ENCODE peak calls at places on chromosomes 3 and 15, in eight cellular contexts. One of them, this sample, is unnamed.
A peak's percentile ranks its signal among the peaks of the same experiment; 100 is the strongest.

GRCh38 chr15:68552773-68553172 is 26.0 kb upstream of the CORO2B start:
- DNase-seq in WTC11: no peak
- DNase-seq in nephron progenitor cell: no peak
- DNase-seq in B cell: no peak
- DNase-seq in chondrocyte: peak; percentile 75
- DNase-seq in ovary: no peak
- DNase-seq in transverse colon: no peak
- DNase-seq in uterus: peak; percentile 17
- DNase-seq in this sample: no peak

GRCh38 chr3:76438971-76439370 is 600.9 kb upstream of the ROBO2 start:
- DNase-seq in WTC11: no peak
- DNase-seq in nephron progenitor cell: no peak
- DNase-seq in B cell: no peak
- DNase-seq in chondrocyte: no peak
- DNase-seq in ovary: no peak
- DNase-seq in transverse colon: no peak
- DNase-seq in uterus: no peak
- DNase-seq in this sample: no peak

GRCh38 chr3:15279671-15280402 is 52.5 kb downstream of the SH3BP5 start:
- DNase-seq in WTC11: no peak
- DNase-seq in nephron progenitor cell: no peak
- DNase-seq in B cell: no peak
- DNase-seq in chondrocyte: no peak
- DNase-seq in ovary: no peak
- DNase-seq in transverse colon: no peak
- DNase-seq in uterus: no peak
- DNase-seq in this sample: no peak

GRCh38 chr3:11592460-11593298 is 51.0 kb downstream of the VGLL4 start:
- DNase-seq in WTC11: no peak
- DNase-seq in nephron progenitor cell: no peak
- DNase-seq in B cell: no peak
- DNase-seq in chondrocyte: no peak
- DNase-seq in ovary: no peak
- DNase-seq in transverse colon: no peak
- DNase-seq in uterus: peak; percentile 41
- DNase-seq in this sample: no peak

GRCh38 chr3:57948782-57949242 is 59.4 kb upstream of the FLNB start:
- DNase-seq in WTC11: no peak
- DNase-seq in nephron progenitor cell: no peak
- DNase-seq in B cell: no peak
- DNase-seq in chondrocyte: no peak
- DNase-seq in ovary: peak; percentile 10
- DNase-seq in transverse colon: no peak
- DNase-seq in uterus: no peak
- DNase-seq in this sample: peak; percentile 64

GRCh38 chr3:149010504-149010951 is 19.2 kb downstream of the GYG1 start:
- DNase-seq in WTC11: no peak
- DNase-seq in nephron progenitor cell: no peak
- DNase-seq in B cell: no peak
- DNase-seq in chondrocyte: no peak
- DNase-seq in ovary: no peak
- DNase-seq in transverse colon: no peak
- DNase-seq in uterus: no peak
- DNase-seq in this sample: no peak

GRCh38 chr3:105526349-105527111 is 159.8 kb downstream of the ALCAM start:
- DNase-seq in WTC11: no peak
- DNase-seq in nephron progenitor cell: no peak
- DNase-seq in B cell: no peak
- DNase-seq in chondrocyte: no peak
- DNase-seq in ovary: no peak
- DNase-seq in transverse colon: no peak
- DNase-seq in uterus: no peak
- DNase-seq in this sample: no peak

GRCh38 chr3:37935290-37935668 is 55.3 kb upstream of the VILL start:
- DNase-seq in WTC11: no peak
- DNase-seq in nephron progenitor cell: no peak
- DNase-seq in B cell: no peak
- DNase-seq in chondrocyte: no peak
- DNase-seq in ovary: no peak
- DNase-seq in transverse colon: no peak
- DNase-seq in uterus: no peak
- DNase-seq in this sample: no peak

GRCh38 chr3:4809970-4810369 is 169.3 kb upstream of the BHLHE40 start:
- DNase-seq in WTC11: no peak
- DNase-seq in nephron progenitor cell: no peak
- DNase-seq in B cell: no peak
- DNase-seq in chondrocyte: no peak
- DNase-seq in ovary: no peak
- DNase-seq in transverse colon: no peak
- DNase-seq in uterus: no peak
- DNase-seq in this sample: no peak

GRCh38 chr3:156535162-156535627 is 19.7 kb downstream of the SSR3 start:
- DNase-seq in WTC11: no peak
- DNase-seq in nephron progenitor cell: no peak
- DNase-seq in B cell: no peak
- DNase-seq in chondrocyte: no peak
- DNase-seq in ovary: peak; percentile 51
- DNase-seq in transverse colon: peak; percentile 51
- DNase-seq in uterus: peak; percentile 68
- DNase-seq in this sample: peak; percentile 94

GRCh38 chr3:187130346-187131066 is 8.8 kb downstream of the RPL39L start:
- DNase-seq in WTC11: no peak
- DNase-seq in nephron progenitor cell: no peak
- DNase-seq in B cell: peak; percentile 46
- DNase-seq in chondrocyte: no peak
- DNase-seq in ovary: no peak
- DNase-seq in transverse colon: no peak
- DNase-seq in uterus: no peak
- DNase-seq in this sample: no peak

GRCh38 chr15:57133127-57133968 is 214.9 kb downstream of the TCF12 start:
- DNase-seq in WTC11: no peak
- DNase-seq in nephron progenitor cell: peak; percentile 60
- DNase-seq in B cell: no peak
- DNase-seq in chondrocyte: no peak
- DNase-seq in ovary: no peak
- DNase-seq in transverse colon: no peak
- DNase-seq in uterus: no peak
- DNase-seq in this sample: no peak

GRCh38 chr3:70090322-70090913 is 90.9 kb downstream of the SAMMSON start:
- DNase-seq in WTC11: no peak
- DNase-seq in nephron progenitor cell: no peak
- DNase-seq in B cell: no peak
- DNase-seq in chondrocyte: no peak
- DNase-seq in ovary: no peak
- DNase-seq in transverse colon: no peak
- DNase-seq in uterus: no peak
- DNase-seq in this sample: no peak

DNA sequence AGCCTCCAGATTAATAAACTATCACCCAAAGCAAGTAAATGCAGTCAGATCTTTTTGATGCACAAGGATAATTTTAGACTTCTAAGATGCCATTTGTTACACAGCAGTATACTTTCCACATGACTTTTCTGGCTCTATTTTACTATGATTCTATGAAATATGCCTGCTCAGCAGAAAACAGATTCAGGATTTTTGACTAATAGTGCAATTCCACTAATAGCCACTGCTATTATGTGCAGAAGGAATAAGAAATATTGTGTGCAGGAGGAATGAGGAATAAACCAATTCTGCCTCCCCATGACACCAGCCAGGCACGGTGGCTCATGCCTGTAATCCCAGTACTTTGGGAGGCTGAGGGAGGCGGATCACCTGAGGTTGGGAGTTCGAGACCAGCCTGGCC is 11.5 kb upstream of the SPPL2A start:
- DNase-seq in WTC11: no peak
- DNase-seq in nephron progenitor cell: no peak
- DNase-seq in B cell: no peak
- DNase-seq in chondrocyte: no peak
- DNase-seq in ovary: no peak
- DNase-seq in transverse colon: no peak
- DNase-seq in uterus: no peak
- DNase-seq in this sample: no peak
- TF ChIP-seq CTCF in WTC11: no peak
- TF ChIP-seq CTCF in nephron progenitor cell: no peak
- TF ChIP-seq CTCF in B cell: no peak
- TF ChIP-seq CTCF in chondrocyte: peak; percentile 37
- TF ChIP-seq CTCF in ovary: no peak
- TF ChIP-seq CTCF in transverse colon: no peak
- TF ChIP-seq CTCF in uterus: no peak
- TF ChIP-seq CTCF in this sample: no peak

GRCh38 chr3:134576831-134577230 is 74.0 kb downstream of the KY start:
- DNase-seq in WTC11: no peak
- DNase-seq in nephron progenitor cell: no peak
- DNase-seq in B cell: no peak
- DNase-seq in chondrocyte: no peak
- DNase-seq in ovary: no peak
- DNase-seq in transverse colon: no peak
- DNase-seq in uterus: no peak
- DNase-seq in this sample: no peak

GRCh38 chr3:134576426-134576825 is 74.4 kb downstream of the KY start:
- DNase-seq in WTC11: no peak
- DNase-seq in nephron progenitor cell: peak; percentile 8
- DNase-seq in B cell: no peak
- DNase-seq in chondrocyte: no peak
- DNase-seq in ovary: no peak
- DNase-seq in transverse colon: no peak
- DNase-seq in uterus: no peak
- DNase-seq in this sample: no peak

DNA sequence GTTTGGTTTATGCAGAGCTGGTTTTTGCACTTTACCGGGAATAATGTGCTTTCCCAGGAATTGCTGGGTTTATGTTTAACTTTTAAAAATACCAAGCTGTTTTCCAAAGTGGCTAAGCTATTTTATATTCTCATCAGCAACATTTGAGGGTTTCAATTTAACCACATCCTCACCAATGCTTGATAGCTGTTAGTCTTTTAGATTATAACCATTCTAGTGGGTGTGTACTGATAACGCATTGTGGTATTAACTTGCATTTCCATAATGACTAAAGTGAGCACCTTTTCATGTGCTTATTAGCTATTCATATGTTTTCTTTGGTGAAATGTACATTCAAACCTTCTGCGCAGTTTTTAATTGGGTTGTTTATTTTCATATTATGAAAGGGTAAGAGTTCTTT is 71.6 kb downstream of the KY start:
- DNase-seq in WTC11: no peak
- DNase-seq in nephron progenitor cell: no peak
- DNase-seq in B cell: no peak
- DNase-seq in chondrocyte: no peak
- DNase-seq in ovary: no peak
- DNase-seq in transverse colon: no peak
- DNase-seq in uterus: no peak
- DNase-seq in this sample: no peak
- TF ChIP-seq CTCF in WTC11: no peak
- TF ChIP-seq CTCF in nephron progenitor cell: no peak
- TF ChIP-seq CTCF in B cell: no peak
- TF ChIP-seq CTCF in chondrocyte: no peak
- TF ChIP-seq CTCF in ovary: no peak
- TF ChIP-seq CTCF in transverse colon: no peak
- TF ChIP-seq CTCF in uterus: no peak
- TF ChIP-seq CTCF in this sample: no peak

GRCh38 chr3:16741890-16742289 is 136.7 kb upstream of the DAZL start:
- DNase-seq in WTC11: no peak
- DNase-seq in nephron progenitor cell: no peak
- DNase-seq in B cell: no peak
- DNase-seq in chondrocyte: no peak
- DNase-seq in ovary: no peak
- DNase-seq in transverse colon: no peak
- DNase-seq in uterus: no peak
- DNase-seq in this sample: no peak
- TF ChIP-seq CTCF in WTC11: no peak
- TF ChIP-seq CTCF in nephron progenitor cell: no peak
- TF ChIP-seq CTCF in B cell: no peak
- TF ChIP-seq CTCF in chondrocyte: no peak
- TF ChIP-seq CTCF in ovary: no peak
- TF ChIP-seq CTCF in transverse colon: no peak
- TF ChIP-seq CTCF in uterus: no peak
- TF ChIP-seq CTCF in this sample: no peak

DNA sequence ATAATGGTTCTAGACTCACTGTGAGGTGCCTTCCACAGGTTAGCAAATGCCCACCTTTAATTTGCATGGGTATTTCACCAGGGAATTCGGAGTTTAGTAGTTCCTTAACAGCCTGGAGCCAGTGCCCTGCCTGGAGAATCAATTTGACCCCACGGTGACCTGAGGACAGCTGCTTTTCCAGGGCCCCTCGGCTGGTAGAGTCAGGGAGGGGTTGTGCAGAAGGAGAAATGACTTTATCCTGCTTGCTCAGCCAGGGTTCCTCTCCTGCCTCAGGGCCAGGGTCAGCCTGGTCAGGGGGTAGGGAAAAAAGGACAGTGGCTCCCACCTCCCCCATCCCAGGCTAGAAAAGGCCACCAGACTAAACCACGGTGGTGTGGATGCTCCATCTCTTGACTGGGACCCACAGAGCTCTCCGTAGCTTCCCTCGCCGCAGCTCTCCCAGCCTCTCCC is 12.0 kb downstream of the DLL4 start:
- DNase-seq in WTC11: no peak
- DNase-seq in nephron progenitor cell: no peak
- DNase-seq in B cell: no peak
- DNase-seq in chondrocyte: no peak
- DNase-seq in ovary: no peak
- DNase-seq in transverse colon: no peak
- DNase-seq in uterus: no peak
- DNase-seq in this sample: no peak
- TF ChIP-seq CTCF in WTC11: no peak
- TF ChIP-seq CTCF in nephron progenitor cell: no peak
- TF ChIP-seq CTCF in B cell: no peak
- TF ChIP-seq CTCF in chondrocyte: no peak
- TF ChIP-seq CTCF in ovary: no peak
- TF ChIP-seq CTCF in transverse colon: no peak
- TF ChIP-seq CTCF in uterus: no peak
- TF ChIP-seq CTCF in this sample: no peak

GRCh38 chr3:193782280-193782654 is 189.3 kb downstream of the OPA1 start:
- DNase-seq in WTC11: no peak
- DNase-seq in nephron progenitor cell: peak; percentile 33
- DNase-seq in B cell: no peak
- DNase-seq in chondrocyte: no peak
- DNase-seq in ovary: no peak
- DNase-seq in transverse colon: peak; percentile 35
- DNase-seq in uterus: no peak
- DNase-seq in this sample: no peak
- TF ChIP-seq CTCF in WTC11: no peak
- TF ChIP-seq CTCF in nephron progenitor cell: no peak
- TF ChIP-seq CTCF in B cell: no peak
- TF ChIP-seq CTCF in chondrocyte: no peak
- TF ChIP-seq CTCF in ovary: no peak
- TF ChIP-seq CTCF in transverse colon: no peak
- TF ChIP-seq CTCF in uterus: no peak
- TF ChIP-seq CTCF in this sample: no peak

DNA sequence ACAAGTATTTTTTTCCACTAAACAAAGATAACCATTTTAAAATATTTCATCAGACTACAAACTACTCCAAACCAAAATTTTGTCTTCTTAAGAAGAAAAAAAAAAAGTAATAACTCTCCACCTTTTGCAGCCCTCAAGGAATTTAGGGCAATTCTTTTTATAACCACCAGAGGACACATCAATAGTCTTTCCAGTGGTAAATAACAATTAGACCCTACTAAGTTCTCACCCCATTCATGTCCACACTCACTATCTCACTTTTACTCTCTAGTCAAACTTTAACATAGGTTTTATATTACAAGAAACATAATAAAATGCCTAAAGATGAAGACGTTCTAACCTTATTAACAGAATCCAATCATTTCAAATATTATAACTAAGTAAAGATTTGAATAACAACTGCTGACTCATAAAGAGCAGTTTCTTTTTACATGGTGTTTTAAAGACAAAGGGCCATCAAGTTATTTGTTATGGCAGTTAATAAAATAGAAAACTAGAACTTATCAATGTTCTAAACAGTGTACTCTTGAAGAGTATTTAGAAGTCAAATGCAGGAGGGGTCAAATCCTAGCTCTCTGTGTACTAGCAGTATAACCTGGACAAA is 33.0 kb downstream of the CCDC39 start:
- DNase-seq in WTC11: no peak
- DNase-seq in nephron progenitor cell: no peak
- DNase-seq in B cell: no peak
- DNase-seq in chondrocyte: no peak
- DNase-seq in ovary: no peak
- DNase-seq in transverse colon: no peak
- DNase-seq in uterus: no peak
- DNase-seq in this sample: no peak
- TF ChIP-seq CTCF in WTC11: peak; percentile 10
- TF ChIP-seq CTCF in nephron progenitor cell: peak; percentile 48
- TF ChIP-seq CTCF in B cell: peak; percentile 39
- TF ChIP-seq CTCF in chondrocyte: peak; percentile 45
- TF ChIP-seq CTCF in ovary: no peak
- TF ChIP-seq CTCF in transverse colon: no peak
- TF ChIP-seq CTCF in uterus: no peak
- TF ChIP-seq CTCF in this sample: no peak

This sample was measured in sigmoid colon.